ENCODE peak calls at places on chromosome 21, in four cellular contexts. R is psoas muscle, H is cardiac muscle cell, L is A549. Z is an unnamed sample.

GRCh38 chr21:27734146-27734545 is 767.3 kb upstream of the ADAMTS5 start:
- DNase-seq in R (no peak), H (peak; percentile 79), L (no peak), Z (peak; percentile 42)

GRCh38 chr21:34915364-34915834 is 133.7 kb downstream of the RUNX1 start:
- DNase-seq in R (no peak), H (peak; percentile 13), L (no peak), Z (peak; percentile 90)

GRCh38 chr21:15848632-15849031 is 118.8 kb downstream of the USP25 start:
- DNase-seq in R (no peak), H (peak; percentile 36), L (peak; percentile 7), Z (no peak)

GRCh38 chr21:15557925-15558324 is 171.9 kb upstream of the USP25 start:
- DNase-seq in R (no peak), H (no peak), L (no peak), Z (no peak)

GRCh38 chr21:34181418-34181817 is 108.0 kb downstream of the MRPS6 start:
- DNase-seq in R (no peak), H (no peak), L (no peak), Z (no peak)

GRCh38 chr21:15000076-15000475 is 64.7 kb downstream of the NRIP1 start:
- DNase-seq in R (no peak), H (peak; percentile 60), L (no peak), Z (no peak)

GRCh38 chr21:16262109-16262508 is 532.3 kb downstream of the USP25 start:
- DNase-seq in R (no peak), H (no peak), L (no peak), Z (no peak)

GRCh38 chr21:42314616-42315295 is 453 bp downstream of the TFF3 start:
- DNase-seq in R (no peak), H (no peak), L (no peak), Z (peak; percentile 24)

GRCh38 chr21:29673096-29673610 is 266.6 kb downstream of the GRIK1 start:
- DNase-seq in R (no peak), H (no peak), L (no peak), Z (no peak)

GRCh38 chr21:42063206-42063577 is 7.9 kb upstream of the UMODL1 start:
- DNase-seq in R (no peak), H (no peak), L (no peak), Z (no peak)

GRCh38 chr21:27713159-27714109 is 746.5 kb upstream of the ADAMTS5 start:
- DNase-seq in R (no peak), H (no peak), L (no peak), Z (no peak)

GRCh38 chr21:42493109-42494060 is 2.6 kb downstream of the RSPH1 start:
- DNase-seq in R (no peak), H (no peak), L (no peak), Z (no peak)

GRCh38 chr21:42057861-42058437 is 13.2 kb upstream of the UMODL1 start:
- DNase-seq in R (no peak), H (no peak), L (no peak), Z (no peak)

GRCh38 chr21:35491920-35492678 is 443.0 kb upstream of the RUNX1 start:
- DNase-seq in R (no peak), H (no peak), L (no peak), Z (no peak)

GRCh38 chr21:43893536-43894205 is 28.6 kb downstream of the AGPAT3 start:
- DNase-seq in R (no peak), H (peak; percentile 15), L (no peak), Z (no peak)

GRCh38 chr21:15062566-15062965 is 2.2 kb downstream of the NRIP1 start:
- DNase-seq in R (no peak), H (peak; percentile 44), L (no peak), Z (no peak)

GRCh38 chr21:25809013-25809412 is 74.2 kb downstream of the GABPA start:
- DNase-seq in R (no peak), H (no peak), L (no peak), Z (no peak)

GRCh38 chr21:31386006-31386405 is 41.9 kb upstream of the TIAM1 start:
- DNase-seq in R (no peak), H (no peak), L (no peak), Z (no peak)

GRCh38 chr21:15098908-15099307 is 34.1 kb upstream of the NRIP1 start:
- DNase-seq in R (no peak), H (no peak), L (no peak), Z (no peak)

GRCh38 chr21:32597205-32597604 is 11.9 kb upstream of the TCP10L start:
- DNase-seq in R (no peak), H (peak; percentile 70), L (peak; percentile 12), Z (peak; percentile 69)

GRCh38 chr21:39073717-39074116 is 109.5 kb downstream of the PSMG1 start:
- DNase-seq in R (no peak), H (no peak), L (no peak), Z (no peak)

GRCh38 chr21:34143783-34144182 is 70.4 kb downstream of the MRPS6 start:
- DNase-seq in R (no peak), H (no peak), L (no peak), Z (no peak)

GRCh38 chr21:42191978-42192595 is 26.9 kb upstream of the ABCG1 start:
- DNase-seq in R (no peak), H (no peak), L (no peak), Z (no peak)

GRCh38 chr21:46216132-46216747 is 12.3 kb downstream of the LSS start:
- DNase-seq in R (no peak), H (no peak), L (no peak), Z (no peak)

GRCh38 chr21:42732033-42732410 is 78.6 kb downstream of the PDE9A start:
- DNase-seq in R (no peak), H (no peak), L (no peak), Z (no peak)

GRCh38 chr21:27047331-27048314 is 80.7 kb upstream of the ADAMTS5 start:
- DNase-seq in R (no peak), H (no peak), L (no peak), Z (peak; percentile 66)

GRCh38 chr21:41931041-41931451 is 22.8 kb downstream of the C2CD2 start:
- DNase-seq in R (no peak), H (peak; percentile 54), L (no peak), Z (no peak)

GRCh38 chr21:8993284-8993942 is 1528.0 kb upstream of the TPTE start:
- DNase-seq in R (no peak), H (no peak), L (no peak), Z (no peak)

GRCh38 chr21:16587141-16587570 is 857.4 kb downstream of the USP25 start:
- DNase-seq in R (peak; percentile 65), H (peak; percentile 87), L (peak; percentile 29), Z (no peak)

GRCh38 chr21:17501107-17502006 is 11.5 kb upstream of the CXADR start:
- DNase-seq in R (no peak), H (no peak), L (no peak), Z (no peak)

GRCh38 chr21:33089439-33089838 is 19.5 kb downstream of the OLIG1 start:
- DNase-seq in R (no peak), H (no peak), L (no peak), Z (no peak)

GRCh38 chr21:40846566-40847411 is at the start of gene DSCAM:
- DNase-seq in R (no peak), H (no peak), L (no peak), Z (no peak)

GRCh38 chr21:40852563-40852962 is 5.6 kb upstream of the DSCAM start:
- DNase-seq in R (no peak), H (no peak), L (no peak), Z (no peak)

GRCh38 chr21:40851749-40852148 is 4.8 kb upstream of the DSCAM start:
- DNase-seq in R (no peak), H (no peak), L (no peak), Z (no peak)

GRCh38 chr21:40847956-40848355 is 998 bp upstream of the DSCAM start:
- DNase-seq in R (no peak), H (no peak), L (no peak), Z (no peak)

GRCh38 chr21:40850071-40850470 is 3.1 kb upstream of the DSCAM start:
- DNase-seq in R (no peak), H (no peak), L (no peak), Z (no peak)
- H3K4me1 ChIP-seq in R (no peaks in the 10 kb centered on the region), H (no peaks in the 10 kb centered on the region), L (no peaks in the 10 kb centered on the region), Z (no peaks in the 10 kb centered on the region)

DNA sequence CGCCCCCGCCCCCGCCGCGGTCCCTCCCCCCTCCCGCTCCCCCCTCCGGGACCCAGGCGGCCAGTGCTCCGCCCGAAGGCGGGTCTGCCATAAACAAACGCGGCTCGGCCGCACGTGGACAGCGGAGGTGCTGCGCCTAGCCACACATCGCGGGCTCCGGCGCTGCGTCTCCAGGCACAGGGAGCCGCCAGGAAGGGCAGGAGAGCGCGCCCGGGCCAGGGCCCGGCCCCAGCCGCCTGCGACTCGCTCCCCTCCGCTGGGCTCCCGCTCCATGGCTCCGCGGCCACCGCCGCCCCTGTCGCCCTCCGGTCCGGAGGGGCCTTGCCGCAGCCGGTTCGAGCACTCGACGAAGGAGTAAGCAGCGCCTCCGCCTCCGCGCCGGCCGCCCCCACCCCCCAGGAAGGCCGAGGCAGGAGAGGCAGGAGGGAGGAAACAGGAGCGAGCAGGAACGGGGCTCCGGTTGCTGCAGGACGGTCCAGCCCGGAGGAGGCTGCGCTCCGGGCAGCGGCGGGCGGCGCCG is at the start of gene SIM2:
- DNase-seq in R (no peak), H (peak; percentile 32), L (no peak), Z (peak; percentile 46)
- H3K27ac ChIP-seq in R (no peak within 1 kb of the TSS), H (no peak within 1 kb of the TSS), L (peak within 1 kb of the TSS; percentile 96), Z (no peak within 1 kb of the TSS)

GRCh38 chr21:45100866-45101265 is 26.5 kb downstream of the ADARB1 start:
- DNase-seq in R (no peak), H (no peak), L (no peak), Z (no peak)

GRCh38 chr21:45096216-45096615 is 21.8 kb downstream of the ADARB1 start:
- DNase-seq in R (no peak), H (no peak), L (no peak), Z (no peak)

GRCh38 chr21:45098867-45099266 is 24.5 kb downstream of the ADARB1 start:
- DNase-seq in R (no peak), H (peak; percentile 23), L (no peak), Z (peak; percentile 36)

GRCh38 chr21:45095505-45095904 is 21.1 kb downstream of the ADARB1 start:
- DNase-seq in R (no peak), H (no peak), L (no peak), Z (no peak)

GRCh38 chr21:45097827-45098387 is 23.5 kb downstream of the ADARB1 start:
- DNase-seq in R (no peak), H (no peak), L (no peak), Z (no peak)
- H3K4me1 ChIP-seq in R (peaks cover 61% of the 10 kb centered on the region), H (peaks cover 28% of the 10 kb centered on the region), L (peaks cover 11% of the 10 kb centered on the region), Z (peaks cover 14% of the 10 kb centered on the region)

DNA sequence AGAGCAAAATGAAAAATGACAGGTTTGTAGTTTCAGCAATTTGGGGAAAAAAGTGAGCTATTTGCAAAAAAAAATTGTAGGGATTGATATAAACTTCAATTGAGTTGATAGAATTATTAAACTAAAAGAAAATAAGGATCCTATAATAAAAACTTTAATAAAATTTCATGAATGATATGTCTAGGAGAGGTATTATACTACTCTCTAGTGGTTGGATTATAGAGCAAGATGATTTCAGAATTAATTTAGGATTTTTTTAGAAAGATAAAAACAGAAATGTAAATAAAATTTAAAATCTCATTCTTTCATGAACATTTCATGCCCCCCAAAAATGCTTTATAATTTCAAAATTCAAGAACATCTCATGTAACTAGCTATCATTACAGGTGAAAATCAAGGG is 430.4 kb downstream of the DSCAM start:
- DNase-seq in R (no peak), H (no peak), L (no peak), Z (no peak)
- H3K27ac ChIP-seq in R (no peak overlapping the region), H (no peak overlapping the region), L (no peak overlapping the region), Z (no peak overlapping the region)

Z was measured in SJSA1.